ENCODE peak calls at places on chromosomes 5 and 9, in seven cellular contexts. One of them, this sample, is unnamed.

GRCh38 chr5:175047048-175047447 is 322.7 kb downstream of the MSX2 start:
- DNase-seq in amniotic stem cell: no peak
- DNase-seq in ELR: no peak
- DNase-seq in T-helper 1 cell: no peak
- DNase-seq in stomach: no peak
- DNase-seq in T-helper 2 cell: no peak
- DNase-seq in stromal cell of bone marrow: no peak
- DNase-seq in this sample: no peak

GRCh38 chr9:120729796-120730195 is 15.5 kb upstream of the MEGF9 start:
- DNase-seq in amniotic stem cell: no peak
- DNase-seq in stomach: no peak
- DNase-seq in stromal cell of bone marrow: no peak
- DNase-seq in T-helper 1 cell: no peak
- DNase-seq in ELR: no peak
- DNase-seq in T-helper 2 cell: no peak
- DNase-seq in this sample: no peak

GRCh38 chr9:116355153-116355827 is 201.7 kb downstream of the PAPPA start:
- DNase-seq in amniotic stem cell: no peak
- DNase-seq in stromal cell of bone marrow: peak; percentile 15
- DNase-seq in stomach: peak; percentile 41
- DNase-seq in T-helper 1 cell: no peak
- DNase-seq in ELR: no peak
- DNase-seq in T-helper 2 cell: no peak
- DNase-seq in this sample: no peak

GRCh38 chr5:127320032-127320945 is 29.7 kb downstream of the MEGF10 start:
- DNase-seq in T-helper 2 cell: no peak
- DNase-seq in stomach: no peak
- DNase-seq in T-helper 1 cell: no peak
- DNase-seq in amniotic stem cell: no peak
- DNase-seq in stromal cell of bone marrow: no peak
- DNase-seq in ELR: peak; percentile 58
- DNase-seq in this sample: no peak

GRCh38 chr5:158013939-158014338 is 155.0 kb upstream of the CLINT1 start:
- DNase-seq in stomach: no peak
- DNase-seq in T-helper 1 cell: no peak
- DNase-seq in amniotic stem cell: no peak
- DNase-seq in T-helper 2 cell: no peak
- DNase-seq in ELR: peak; percentile 24
- DNase-seq in stromal cell of bone marrow: peak; percentile 41
- DNase-seq in this sample: no peak

GRCh38 chr5:143828710-143829109 is 16.7 kb downstream of the HMHB1 start:
- DNase-seq in ELR: no peak
- DNase-seq in T-helper 2 cell: no peak
- DNase-seq in stromal cell of bone marrow: no peak
- DNase-seq in amniotic stem cell: no peak
- DNase-seq in stomach: no peak
- DNase-seq in T-helper 1 cell: no peak
- DNase-seq in this sample: no peak

GRCh38 chr9:20701058-20701457 is 17.0 kb downstream of the FOCAD start:
- DNase-seq in stromal cell of bone marrow: no peak
- DNase-seq in ELR: no peak
- DNase-seq in amniotic stem cell: no peak
- DNase-seq in T-helper 2 cell: no peak
- DNase-seq in T-helper 1 cell: no peak
- DNase-seq in stomach: no peak
- DNase-seq in this sample: no peak

GRCh38 chr9:68979538-68980314 is 34.2 kb downstream of the PRKACG start:
- DNase-seq in stromal cell of bone marrow: no peak
- DNase-seq in stomach: no peak
- DNase-seq in T-helper 2 cell: no peak
- DNase-seq in T-helper 1 cell: no peak
- DNase-seq in amniotic stem cell: no peak
- DNase-seq in ELR: no peak
- DNase-seq in this sample: no peak

GRCh38 chr9:87659534-87660419 is 66.1 kb upstream of the CTSL start:
- DNase-seq in T-helper 2 cell: no peak
- DNase-seq in stomach: no peak
- DNase-seq in stromal cell of bone marrow: no peak
- DNase-seq in T-helper 1 cell: no peak
- DNase-seq in amniotic stem cell: no peak
- DNase-seq in ELR: no peak
- DNase-seq in this sample: no peak

GRCh38 chr5:134594336-134594735 is 38.3 kb downstream of the SAR1B start:
- DNase-seq in T-helper 1 cell: no peak
- DNase-seq in stomach: no peak
- DNase-seq in stromal cell of bone marrow: no peak
- DNase-seq in ELR: no peak
- DNase-seq in amniotic stem cell: no peak
- DNase-seq in T-helper 2 cell: no peak
- DNase-seq in this sample: no peak

GRCh38 chr9:127796225-127796813 is 6.4 kb upstream of the FPGS start:
- DNase-seq in stromal cell of bone marrow: no peak
- DNase-seq in amniotic stem cell: no peak
- DNase-seq in T-helper 1 cell: no peak
- DNase-seq in T-helper 2 cell: no peak
- DNase-seq in stomach: peak; percentile 58
- DNase-seq in ELR: peak; percentile 27
- DNase-seq in this sample: no peak

GRCh38 chr9:124257865-124258764 is at the start of gene NEK6:
- DNase-seq in stromal cell of bone marrow: no peak
- DNase-seq in amniotic stem cell: peak; percentile 15
- DNase-seq in T-helper 1 cell: peak; percentile 35
- DNase-seq in stomach: peak; percentile 40
- DNase-seq in ELR: peak; percentile 66
- DNase-seq in T-helper 2 cell: no peak
- DNase-seq in this sample: peak; percentile 42

GRCh38 chr9:87080512-87081225 is 133.4 kb upstream of the GAS1 start:
- DNase-seq in amniotic stem cell: no peak
- DNase-seq in ELR: no peak
- DNase-seq in stromal cell of bone marrow: no peak
- DNase-seq in stomach: no peak
- DNase-seq in T-helper 2 cell: no peak
- DNase-seq in T-helper 1 cell: no peak
- DNase-seq in this sample: no peak

GRCh38 chr9:86901511-86901910 is 45.8 kb downstream of the GAS1 start:
- DNase-seq in T-helper 2 cell: no peak
- DNase-seq in stromal cell of bone marrow: no peak
- DNase-seq in T-helper 1 cell: no peak
- DNase-seq in amniotic stem cell: no peak
- DNase-seq in stomach: no peak
- DNase-seq in ELR: no peak
- DNase-seq in this sample: no peak

GRCh38 chr5:127492854-127493738 is 24.3 kb upstream of the PRRC1 start:
- DNase-seq in stromal cell of bone marrow: peak; percentile 27
- DNase-seq in T-helper 2 cell: no peak
- DNase-seq in ELR: peak; percentile 66
- DNase-seq in stomach: no peak
- DNase-seq in amniotic stem cell: peak; percentile 27
- DNase-seq in T-helper 1 cell: no peak
- DNase-seq in this sample: peak; percentile 5

GRCh38 chr5:179153921-179154345 is 93.8 kb downstream of the ZNF354C start:
- DNase-seq in ELR: no peak
- DNase-seq in T-helper 2 cell: no peak
- DNase-seq in T-helper 1 cell: no peak
- DNase-seq in amniotic stem cell: no peak
- DNase-seq in stromal cell of bone marrow: no peak
- DNase-seq in stomach: no peak
- DNase-seq in this sample: no peak

GRCh38 chr5:91235194-91235793 is 147.8 kb downstream of the ARRDC3 start:
- DNase-seq in stromal cell of bone marrow: no peak
- DNase-seq in ELR: no peak
- DNase-seq in stomach: no peak
- DNase-seq in T-helper 1 cell: no peak
- DNase-seq in T-helper 2 cell: no peak
- DNase-seq in amniotic stem cell: no peak
- DNase-seq in this sample: no peak

GRCh38 chr9:116149844-116150243 is 3.7 kb upstream of the PAPPA start:
- DNase-seq in stromal cell of bone marrow: no peak
- DNase-seq in T-helper 2 cell: no peak
- DNase-seq in stomach: peak; percentile 49
- DNase-seq in amniotic stem cell: no peak
- DNase-seq in T-helper 1 cell: no peak
- DNase-seq in ELR: peak; percentile 56
- DNase-seq in this sample: no peak

GRCh38 chr9:692636-693459 is 148.6 kb upstream of the DMRT1 start:
- DNase-seq in T-helper 2 cell: no peak
- DNase-seq in ELR: peak; percentile 51
- DNase-seq in T-helper 1 cell: no peak
- DNase-seq in stomach: no peak
- DNase-seq in amniotic stem cell: peak; percentile 12
- DNase-seq in stromal cell of bone marrow: no peak
- DNase-seq in this sample: no peak

GRCh38 chr5:68214472-68215207 is 916 bp upstream of the PIK3R1 start:
- DNase-seq in stromal cell of bone marrow: no peak
- DNase-seq in stomach: no peak
- DNase-seq in amniotic stem cell: no peak
- DNase-seq in ELR: peak; percentile 21
- DNase-seq in T-helper 2 cell: no peak
- DNase-seq in T-helper 1 cell: no peak
- DNase-seq in this sample: no peak

GRCh38 chr9:113012492-113012891 is 500 bp upstream of the ZNF883 start:
- DNase-seq in ELR: no peak
- DNase-seq in T-helper 2 cell: no peak
- DNase-seq in stromal cell of bone marrow: no peak
- DNase-seq in amniotic stem cell: no peak
- DNase-seq in T-helper 1 cell: no peak
- DNase-seq in stomach: no peak
- DNase-seq in this sample: no peak

GRCh38 chr5:116467444-116467843 is 107.2 kb downstream of the SEMA6A start:
- DNase-seq in T-helper 1 cell: no peak
- DNase-seq in ELR: no peak
- DNase-seq in stromal cell of bone marrow: no peak
- DNase-seq in amniotic stem cell: no peak
- DNase-seq in T-helper 2 cell: no peak
- DNase-seq in stomach: no peak
- DNase-seq in this sample: no peak

GRCh38 chr5:133297293-133297692 is 245.5 kb downstream of the HSPA4 start:
- DNase-seq in stomach: no peak
- DNase-seq in ELR: no peak
- DNase-seq in amniotic stem cell: no peak
- DNase-seq in stromal cell of bone marrow: no peak
- DNase-seq in T-helper 1 cell: no peak
- DNase-seq in T-helper 2 cell: no peak
- DNase-seq in this sample: no peak